ENCODE peak calls at places on chromosome 16, in nine cellular contexts. One of them, this sample, is unnamed.

GRCh38 chr16:69566437-69567030 is 768 bp downstream of the NFAT5 start:
- DNase-seq in heart left ventricle: peak; percentile 71
- DNase-seq in right lobe of liver: peak; percentile 58
- DNase-seq in endothelial cell of umbilical vein: peak; percentile 72
- DNase-seq in tibial nerve: peak; percentile 22
- DNase-seq in NB4: peak; percentile 70
- DNase-seq in A549: peak; percentile 79
- DNase-seq in adrenal gland: peak; percentile 80
- DNase-seq in suprapubic skin: no peak
- DNase-seq in this sample: peak; percentile 44

GRCh38 chr16:56357765-56358322 is 67.5 kb downstream of the AMFR start:
- DNase-seq in adrenal gland: peak; percentile 56
- DNase-seq in heart left ventricle: no peak
- DNase-seq in NB4: peak; percentile 63
- DNase-seq in endothelial cell of umbilical vein: no peak
- DNase-seq in tibial nerve: peak; percentile 5
- DNase-seq in suprapubic skin: peak; percentile 57
- DNase-seq in A549: no peak
- DNase-seq in right lobe of liver: peak; percentile 54
- DNase-seq in this sample: no peak

GRCh38 chr16:87602821-87603683 is 744 bp downstream of the JPH3 start:
- DNase-seq in NB4: no peak
- DNase-seq in heart left ventricle: no peak
- DNase-seq in suprapubic skin: no peak
- DNase-seq in adrenal gland: no peak
- DNase-seq in tibial nerve: no peak
- DNase-seq in right lobe of liver: no peak
- DNase-seq in A549: peak; percentile 23
- DNase-seq in endothelial cell of umbilical vein: no peak
- DNase-seq in this sample: no peak

GRCh38 chr16:6969594-6969993 is 363.1 kb upstream of the RBFOX1 start:
- DNase-seq in heart left ventricle: no peak
- DNase-seq in A549: no peak
- DNase-seq in endothelial cell of umbilical vein: no peak
- DNase-seq in adrenal gland: no peak
- DNase-seq in right lobe of liver: no peak
- DNase-seq in NB4: no peak
- DNase-seq in suprapubic skin: no peak
- DNase-seq in tibial nerve: no peak
- DNase-seq in this sample: no peak

GRCh38 chr16:1612320-1613111 is at the start of gene CRAMP1:
- DNase-seq in heart left ventricle: no peak
- DNase-seq in A549: peak; percentile 27
- DNase-seq in right lobe of liver: no peak
- DNase-seq in suprapubic skin: no peak
- DNase-seq in tibial nerve: no peak
- DNase-seq in endothelial cell of umbilical vein: peak; percentile 29
- DNase-seq in NB4: peak; percentile 32
- DNase-seq in adrenal gland: peak; percentile 58
- DNase-seq in this sample: peak; percentile 47

GRCh38 chr16:57544129-57544653 is 1.7 kb downstream of the ADGRG5 start:
- DNase-seq in right lobe of liver: peak; percentile 37
- DNase-seq in tibial nerve: no peak
- DNase-seq in NB4: peak; percentile 99
- DNase-seq in heart left ventricle: no peak
- DNase-seq in suprapubic skin: peak; percentile 43
- DNase-seq in adrenal gland: peak; percentile 53
- DNase-seq in endothelial cell of umbilical vein: no peak
- DNase-seq in A549: no peak
- DNase-seq in this sample: no peak

GRCh38 chr16:79707867-79708266 is 107.3 kb upstream of the MAF start:
- DNase-seq in suprapubic skin: peak; percentile 81
- DNase-seq in heart left ventricle: peak; percentile 73
- DNase-seq in adrenal gland: peak; percentile 59
- DNase-seq in tibial nerve: no peak
- DNase-seq in A549: no peak
- DNase-seq in endothelial cell of umbilical vein: no peak
- DNase-seq in right lobe of liver: no peak
- DNase-seq in NB4: no peak
- DNase-seq in this sample: no peak

GRCh38 chr16:77289331-77289809 is 90.2 kb downstream of the SYCE1L start:
- DNase-seq in A549: peak; percentile 88
- DNase-seq in heart left ventricle: no peak
- DNase-seq in suprapubic skin: no peak
- DNase-seq in right lobe of liver: no peak
- DNase-seq in adrenal gland: no peak
- DNase-seq in NB4: no peak
- DNase-seq in tibial nerve: no peak
- DNase-seq in endothelial cell of umbilical vein: peak; percentile 65
- DNase-seq in this sample: no peak

GRCh38 chr16:52634101-52634500 is 87.2 kb upstream of the TOX3 start:
- DNase-seq in adrenal gland: no peak
- DNase-seq in heart left ventricle: no peak
- DNase-seq in A549: no peak
- DNase-seq in suprapubic skin: no peak
- DNase-seq in tibial nerve: no peak
- DNase-seq in right lobe of liver: no peak
- DNase-seq in endothelial cell of umbilical vein: no peak
- DNase-seq in NB4: no peak
- DNase-seq in this sample: no peak

GRCh38 chr16:24834459-24835335 is 11.1 kb upstream of the SLC5A11 start:
- DNase-seq in heart left ventricle: no peak
- DNase-seq in right lobe of liver: no peak
- DNase-seq in NB4: peak; percentile 56
- DNase-seq in A549: peak; percentile 76
- DNase-seq in endothelial cell of umbilical vein: peak; percentile 52
- DNase-seq in tibial nerve: no peak
- DNase-seq in adrenal gland: no peak
- DNase-seq in suprapubic skin: no peak
- DNase-seq in this sample: no peak

GRCh38 chr16:1766231-1766630 is 5.1 kb downstream of the NME3 start:
- DNase-seq in endothelial cell of umbilical vein: no peak
- DNase-seq in suprapubic skin: no peak
- DNase-seq in A549: no peak
- DNase-seq in tibial nerve: no peak
- DNase-seq in NB4: no peak
- DNase-seq in adrenal gland: no peak
- DNase-seq in heart left ventricle: no peak
- DNase-seq in right lobe of liver: no peak
- DNase-seq in this sample: no peak

GRCh38 chr16:49492896-49493620 is 119.5 kb downstream of the C16orf78 start:
- DNase-seq in suprapubic skin: peak; percentile 58
- DNase-seq in right lobe of liver: no peak
- DNase-seq in endothelial cell of umbilical vein: no peak
- DNase-seq in adrenal gland: no peak
- DNase-seq in A549: no peak
- DNase-seq in tibial nerve: no peak
- DNase-seq in NB4: no peak
- DNase-seq in heart left ventricle: no peak
- DNase-seq in this sample: no peak

GRCh38 chr16:49216593-49216992 is 65.0 kb downstream of the CBLN1 start:
- DNase-seq in endothelial cell of umbilical vein: no peak
- DNase-seq in right lobe of liver: no peak
- DNase-seq in tibial nerve: no peak
- DNase-seq in suprapubic skin: no peak
- DNase-seq in A549: no peak
- DNase-seq in heart left ventricle: no peak
- DNase-seq in NB4: no peak
- DNase-seq in adrenal gland: no peak
- DNase-seq in this sample: no peak

GRCh38 chr16:17696696-17697095 is 225.9 kb upstream of the XYLT1 start:
- DNase-seq in endothelial cell of umbilical vein: no peak
- DNase-seq in NB4: no peak
- DNase-seq in A549: no peak
- DNase-seq in heart left ventricle: no peak
- DNase-seq in adrenal gland: no peak
- DNase-seq in tibial nerve: no peak
- DNase-seq in right lobe of liver: no peak
- DNase-seq in suprapubic skin: no peak
- DNase-seq in this sample: no peak

GRCh38 chr16:28011223-28011622 is 52.3 kb downstream of the GSG1L start:
- DNase-seq in A549: no peak
- DNase-seq in endothelial cell of umbilical vein: no peak
- DNase-seq in right lobe of liver: no peak
- DNase-seq in tibial nerve: no peak
- DNase-seq in adrenal gland: no peak
- DNase-seq in suprapubic skin: no peak
- DNase-seq in heart left ventricle: no peak
- DNase-seq in NB4: peak; percentile 75
- DNase-seq in this sample: no peak

GRCh38 chr16:67278773-67279295 is 498 bp upstream of the PLEKHG4 start:
- DNase-seq in right lobe of liver: no peak
- DNase-seq in endothelial cell of umbilical vein: no peak
- DNase-seq in NB4: peak; percentile 63
- DNase-seq in tibial nerve: no peak
- DNase-seq in adrenal gland: no peak
- DNase-seq in A549: peak; percentile 56
- DNase-seq in heart left ventricle: peak; percentile 20
- DNase-seq in suprapubic skin: no peak
- DNase-seq in this sample: no peak

GRCh38 chr16:15642557-15643452 is at the start of gene MARF1:
- DNase-seq in NB4: peak; percentile 96
- DNase-seq in endothelial cell of umbilical vein: peak; percentile 94
- DNase-seq in adrenal gland: peak; percentile 98
- DNase-seq in A549: peak; percentile 97
- DNase-seq in suprapubic skin: peak; percentile 99
- DNase-seq in right lobe of liver: peak; percentile 99
- DNase-seq in tibial nerve: peak; percentile 98
- DNase-seq in heart left ventricle: peak; percentile 99
- DNase-seq in this sample: peak; percentile 57
- TF ChIP-seq POLR2A in NB4: peak; percentile 97
- TF ChIP-seq POLR2A in endothelial cell of umbilical vein: peak; percentile 94
- TF ChIP-seq POLR2A in adrenal gland: peak; percentile 95
- TF ChIP-seq POLR2A in A549: peak; percentile 83
- TF ChIP-seq POLR2A in suprapubic skin: peak; percentile 93
- TF ChIP-seq POLR2A in right lobe of liver: peak; percentile 99
- TF ChIP-seq POLR2A in tibial nerve: peak; percentile 100
- TF ChIP-seq POLR2A in heart left ventricle: peak; percentile 67
- TF ChIP-seq POLR2A in this sample: peak; percentile 75

GRCh38 chr16:55029509-55029908 is 98.8 kb downstream of the IRX5 start:
- DNase-seq in A549: no peak
- DNase-seq in tibial nerve: no peak
- DNase-seq in adrenal gland: no peak
- DNase-seq in suprapubic skin: no peak
- DNase-seq in heart left ventricle: no peak
- DNase-seq in right lobe of liver: no peak
- DNase-seq in NB4: no peak
- DNase-seq in endothelial cell of umbilical vein: no peak
- DNase-seq in this sample: no peak
- TF ChIP-seq POLR2A in A549: no peak
- TF ChIP-seq POLR2A in tibial nerve: no peak
- TF ChIP-seq POLR2A in adrenal gland: no peak
- TF ChIP-seq POLR2A in suprapubic skin: no peak
- TF ChIP-seq POLR2A in heart left ventricle: no peak
- TF ChIP-seq POLR2A in right lobe of liver: no peak
- TF ChIP-seq POLR2A in NB4: no peak
- TF ChIP-seq POLR2A in endothelial cell of umbilical vein: no peak
- TF ChIP-seq POLR2A in this sample: no peak

GRCh38 chr16:70780546-70780945 is 20.4 kb downstream of the VAC14 start:
- DNase-seq in adrenal gland: no peak
- DNase-seq in endothelial cell of umbilical vein: no peak
- DNase-seq in right lobe of liver: no peak
- DNase-seq in heart left ventricle: no peak
- DNase-seq in tibial nerve: no peak
- DNase-seq in A549: no peak
- DNase-seq in suprapubic skin: no peak
- DNase-seq in NB4: no peak
- DNase-seq in this sample: no peak
- TF ChIP-seq POLR2A in adrenal gland: no peak
- TF ChIP-seq POLR2A in endothelial cell of umbilical vein: no peak
- TF ChIP-seq POLR2A in right lobe of liver: no peak
- TF ChIP-seq POLR2A in heart left ventricle: no peak
- TF ChIP-seq POLR2A in tibial nerve: no peak
- TF ChIP-seq POLR2A in A549: no peak
- TF ChIP-seq POLR2A in suprapubic skin: no peak
- TF ChIP-seq POLR2A in NB4: no peak
- TF ChIP-seq POLR2A in this sample: no peak

GRCh38 chr16:72012607-72013006 is 4.1 kb downstream of the DHODH start:
- DNase-seq in NB4: peak; percentile 27
- DNase-seq in suprapubic skin: no peak
- DNase-seq in right lobe of liver: no peak
- DNase-seq in heart left ventricle: no peak
- DNase-seq in A549: no peak
- DNase-seq in adrenal gland: no peak
- DNase-seq in tibial nerve: no peak
- DNase-seq in endothelial cell of umbilical vein: no peak
- DNase-seq in this sample: no peak

GRCh38 chr16:72009779-72010178 is 1.2 kb downstream of the DHODH start:
- DNase-seq in heart left ventricle: no peak
- DNase-seq in NB4: no peak
- DNase-seq in right lobe of liver: no peak
- DNase-seq in tibial nerve: no peak
- DNase-seq in suprapubic skin: no peak
- DNase-seq in endothelial cell of umbilical vein: no peak
- DNase-seq in adrenal gland: no peak
- DNase-seq in A549: no peak
- DNase-seq in this sample: no peak

GRCh38 chr16:72013888-72014538 is 5.5 kb downstream of the DHODH start:
- DNase-seq in suprapubic skin: no peak
- DNase-seq in right lobe of liver: peak; percentile 69
- DNase-seq in NB4: peak; percentile 52
- DNase-seq in A549: no peak
- DNase-seq in heart left ventricle: peak; percentile 55
- DNase-seq in adrenal gland: peak; percentile 61
- DNase-seq in endothelial cell of umbilical vein: no peak
- DNase-seq in tibial nerve: no peak
- DNase-seq in this sample: no peak

GRCh38 chr16:72013389-72013788 is 4.8 kb downstream of the DHODH start:
- DNase-seq in endothelial cell of umbilical vein: no peak
- DNase-seq in tibial nerve: no peak
- DNase-seq in adrenal gland: no peak
- DNase-seq in NB4: peak; percentile 60
- DNase-seq in right lobe of liver: peak; percentile 65
- DNase-seq in A549: no peak
- DNase-seq in suprapubic skin: no peak
- DNase-seq in heart left ventricle: peak; percentile 49
- DNase-seq in this sample: no peak

DNA sequence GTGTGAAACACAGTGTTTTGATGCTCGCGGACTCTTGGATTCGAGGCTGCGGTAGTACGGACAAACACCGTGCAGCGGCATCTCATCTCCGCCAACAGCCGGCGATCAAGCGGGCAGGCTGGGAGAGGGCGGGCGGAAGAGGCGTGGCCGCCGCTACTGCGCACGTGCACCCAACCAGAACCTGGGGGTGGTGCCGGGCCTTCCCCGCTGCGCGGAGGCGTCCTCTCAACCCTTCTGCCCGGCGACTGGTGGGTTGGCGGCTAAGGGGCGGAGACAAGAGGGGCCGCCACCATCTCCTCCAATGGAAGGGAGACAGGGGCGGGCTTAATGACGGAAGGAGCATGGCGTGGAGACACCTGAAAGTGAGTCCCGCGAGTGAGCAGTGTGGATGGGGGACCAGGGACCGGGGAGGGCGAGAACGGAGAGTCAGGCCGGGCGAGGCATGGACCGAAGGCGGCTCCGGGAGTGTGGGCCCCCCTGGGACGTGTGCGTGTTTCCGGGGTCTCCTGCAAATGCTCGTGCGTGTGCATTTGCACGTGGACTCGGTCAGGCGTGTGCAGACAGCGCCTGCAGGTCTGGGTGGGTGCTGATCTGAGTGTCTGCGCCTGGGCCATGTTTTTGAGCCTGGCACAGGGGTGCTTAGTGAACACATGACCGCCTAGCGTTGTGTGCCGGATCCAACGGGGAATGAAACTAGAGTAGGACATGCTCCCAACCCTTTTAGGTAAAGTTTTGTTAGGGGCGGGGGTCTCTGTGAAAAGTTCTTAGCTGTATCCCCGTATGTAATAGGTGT is at the start of gene DHODH:
- DNase-seq in tibial nerve: peak; percentile 93
- DNase-seq in endothelial cell of umbilical vein: peak; percentile 99
- DNase-seq in suprapubic skin: peak; percentile 99
- DNase-seq in heart left ventricle: peak; percentile 99
- DNase-seq in A549: peak; percentile 98
- DNase-seq in NB4: peak; percentile 99
- DNase-seq in right lobe of liver: peak; percentile 99
- DNase-seq in adrenal gland: peak; percentile 99
- DNase-seq in this sample: peak; percentile 99
- TF ChIP-seq POLR2A in tibial nerve: peak; percentile 40
- TF ChIP-seq POLR2A in endothelial cell of umbilical vein: peak; percentile 84
- TF ChIP-seq POLR2A in suprapubic skin: no peak
- TF ChIP-seq POLR2A in heart left ventricle: no peak
- TF ChIP-seq POLR2A in A549: peak; percentile 80
- TF ChIP-seq POLR2A in NB4: peak; percentile 69
- TF ChIP-seq POLR2A in right lobe of liver: peak; percentile 91
- TF ChIP-seq POLR2A in adrenal gland: peak; percentile 34
- TF ChIP-seq POLR2A in this sample: peak; percentile 64